ENCODE peak calls at places on chromosome 17, in nine cellular contexts. H is neural progenitor cell; S is GM23248; A is lung; F is GM12878; U is upper lobe of right lung; M is CD4-positive, alpha-beta T cell; Y is transverse colon; R is A549. J is an unnamed sample.

GRCh38 chr17:49549311-49549605 is 26.4 kb upstream of the NXPH3 start:
- DNase-seq in H (no peak), M (no peak), Y (no peak), U (no peak), R (no peak), F (no peak), A (no peak), S (no peak), J (no peak)

GRCh38 chr17:10051112-10051511 is 146.0 kb upstream of the RCVRN start:
- DNase-seq in H (no peak), M (no peak), Y (no peak), U (no peak), S (peak; percentile 72), A (no peak), R (no peak), F (no peak), J (no peak)

GRCh38 chr17:58710948-58711552 is 18.6 kb downstream of the RAD51C start:
- DNase-seq in U (no peak), R (no peak), M (no peak), H (peak; percentile 83), Y (peak; percentile 10), A (peak; percentile 35), S (peak; percentile 77), F (no peak), J (peak; percentile 22)

GRCh38 chr17:57988301-57989010 is 402 bp upstream of the VEZF1 start:
- DNase-seq in H (no peak), Y (peak; percentile 77), R (peak; percentile 90), A (peak; percentile 71), S (peak; percentile 84), U (peak; percentile 89), F (no peak), M (no peak), J (no peak)

GRCh38 chr17:4968916-4969550 is 1.4 kb upstream of the SPAG7 start:
- DNase-seq in Y (no peak), M (no peak), F (no peak), R (peak; percentile 26), U (no peak), A (no peak), H (peak; percentile 60), S (peak; percentile 93), J (no peak)

GRCh38 chr17:31494259-31495048 is 103.0 kb downstream of the RAB11FIP4 start:
- DNase-seq in Y (peak; percentile 61), H (no peak), R (no peak), S (no peak), U (no peak), A (no peak), M (peak; percentile 59), F (peak; percentile 83), J (no peak)

GRCh38 chr17:65423346-65424140 is 137.9 kb downstream of the AXIN2 start:
- DNase-seq in U (no peak), S (no peak), Y (no peak), A (no peak), R (no peak), H (no peak), M (no peak), F (no peak), J (no peak)

GRCh38 chr17:29256116-29256515 is 9.5 kb downstream of the CRYBA1 start:
- DNase-seq in Y (no peak), U (no peak), F (no peak), H (no peak), M (no peak), S (no peak), A (no peak), R (no peak), J (no peak)

GRCh38 chr17:57603978-57604377 is 141.1 kb downstream of the CCDC182 start:
- DNase-seq in A (peak; percentile 41), H (no peak), M (peak; percentile 54), S (no peak), Y (peak; percentile 65), F (peak; percentile 79), U (peak; percentile 69), R (no peak), J (no peak)

GRCh38 chr17:43085489-43085888 is 39.7 kb downstream of the BRCA1 start:
- DNase-seq in A (no peak), U (no peak), H (no peak), M (no peak), Y (no peak), S (peak; percentile 20), R (no peak), F (no peak), J (no peak)

GRCh38 chr17:31582151-31582907 is 190.9 kb downstream of the RAB11FIP4 start:
- DNase-seq in F (peak; percentile 32), R (no peak), Y (peak; percentile 52), S (peak; percentile 78), M (no peak), H (no peak), A (no peak), U (peak; percentile 76), J (no peak)

GRCh38 chr17:60229189-60229802 is 79.5 kb downstream of the CA4 start:
- DNase-seq in Y (no peak), M (no peak), A (no peak), S (peak; percentile 45), R (no peak), H (no peak), F (no peak), U (no peak), J (no peak)

GRCh38 chr17:60231691-60232090 is 81.9 kb downstream of the CA4 start:
- DNase-seq in A (no peak), S (peak; percentile 90), U (no peak), R (no peak), F (no peak), Y (no peak), H (peak; percentile 68), M (no peak), J (no peak)

GRCh38 chr17:60230358-60230757 is 80.6 kb downstream of the CA4 start:
- DNase-seq in F (no peak), S (peak; percentile 63), H (no peak), R (no peak), Y (no peak), A (no peak), U (no peak), M (no peak), J (no peak)

DNA sequence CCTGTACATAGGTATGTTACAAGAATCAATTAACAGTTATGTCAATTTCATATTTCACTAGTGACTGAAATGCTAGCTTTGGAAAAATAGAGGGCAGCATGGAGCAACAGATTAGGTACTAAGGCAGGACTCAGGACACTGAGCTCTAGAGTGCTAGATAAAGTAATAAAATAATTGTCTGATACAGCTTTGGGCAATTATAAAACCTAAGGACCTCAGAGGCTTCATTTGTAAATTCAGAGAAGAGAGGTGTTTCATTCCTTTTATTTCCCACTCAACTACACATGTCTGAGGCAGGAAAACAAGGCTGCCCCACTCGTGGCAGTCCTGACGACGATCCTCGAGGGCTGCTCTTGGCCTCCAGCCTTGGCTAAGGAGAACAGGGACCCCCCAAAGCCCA is 81.5 kb downstream of the CA4 start:
- DNase-seq in M (no peak), F (no peak), R (peak; percentile 41), U (no peak), S (peak; percentile 62), A (no peak), Y (no peak), H (peak; percentile 4), J (no peak)
- H3K27ac ChIP-seq in M (no peak overlapping the region), F (no peak overlapping the region), R (no peak overlapping the region), U (no peak overlapping the region), S (peak overlapping the region; percentile 79), A (no peak overlapping the region), Y (no peak overlapping the region), H (no peak overlapping the region), J (no peak overlapping the region)

GRCh38 chr17:52740006-52740405 is 581.5 kb upstream of the CA10 start:
- DNase-seq in A (no peak), H (no peak), R (no peak), S (no peak), F (no peak), M (no peak), Y (no peak), U (no peak), J (no peak)
- H3K27ac ChIP-seq in A (no peak overlapping the region), H (no peak overlapping the region), R (no peak overlapping the region), S (no peak overlapping the region), F (no peak overlapping the region), M (no peak overlapping the region), Y (no peak overlapping the region), U (no peak overlapping the region), J (no peak overlapping the region)

GRCh38 chr17:67425571-67426160 is 48.6 kb downstream of the PITPNC1 start:
- DNase-seq in H (no peak), M (no peak), Y (no peak), F (no peak), S (no peak), R (no peak), U (no peak), A (no peak), J (no peak)

GRCh38 chr17:67422887-67423286 is 45.8 kb downstream of the PITPNC1 start:
- DNase-seq in H (no peak), M (no peak), S (no peak), A (no peak), F (no peak), U (no peak), R (no peak), Y (peak; percentile 32), J (no peak)

GRCh38 chr17:67421869-67422273 is 44.8 kb downstream of the PITPNC1 start:
- DNase-seq in H (no peak), Y (peak; percentile 43), M (peak; percentile 34), R (peak; percentile 95), F (peak; percentile 61), U (no peak), A (no peak), S (peak; percentile 97), J (no peak)

GRCh38 chr17:67417507-67417906 is 40.4 kb downstream of the PITPNC1 start:
- DNase-seq in H (no peak), M (no peak), Y (no peak), A (no peak), S (no peak), U (no peak), R (no peak), F (no peak), J (no peak)

DNA sequence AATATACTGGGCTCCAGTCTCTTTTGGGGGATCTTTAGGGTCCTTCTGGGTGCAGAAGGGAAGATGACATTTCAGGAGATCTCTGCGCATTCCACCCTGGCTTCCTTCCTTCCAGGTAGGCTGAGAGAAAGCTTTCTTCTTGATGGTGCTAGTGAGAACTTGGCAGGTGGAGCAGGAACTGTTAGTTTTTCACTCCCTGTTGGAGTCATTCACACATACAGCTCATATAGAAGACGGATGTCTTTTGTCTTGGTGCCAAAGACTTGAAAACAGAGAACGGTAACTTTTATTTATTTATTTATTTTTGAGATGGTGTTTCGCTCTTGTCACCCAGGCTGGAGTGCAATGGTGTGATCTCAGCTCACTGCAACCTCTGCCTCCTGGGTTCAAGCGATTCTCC is 43.9 kb downstream of the PITPNC1 start:
- DNase-seq in S (no peak), U (no peak), M (no peak), H (no peak), Y (no peak), F (no peak), A (no peak), R (no peak), J (no peak)
- H3K27ac ChIP-seq in S (no peak overlapping the region), U (no peak overlapping the region), M (peak overlapping the region; percentile 88), H (no peak overlapping the region), Y (peak overlapping the region; percentile 74), F (no peak overlapping the region), A (no peak overlapping the region), R (peak overlapping the region; percentile 68), J (no peak overlapping the region)

DNA sequence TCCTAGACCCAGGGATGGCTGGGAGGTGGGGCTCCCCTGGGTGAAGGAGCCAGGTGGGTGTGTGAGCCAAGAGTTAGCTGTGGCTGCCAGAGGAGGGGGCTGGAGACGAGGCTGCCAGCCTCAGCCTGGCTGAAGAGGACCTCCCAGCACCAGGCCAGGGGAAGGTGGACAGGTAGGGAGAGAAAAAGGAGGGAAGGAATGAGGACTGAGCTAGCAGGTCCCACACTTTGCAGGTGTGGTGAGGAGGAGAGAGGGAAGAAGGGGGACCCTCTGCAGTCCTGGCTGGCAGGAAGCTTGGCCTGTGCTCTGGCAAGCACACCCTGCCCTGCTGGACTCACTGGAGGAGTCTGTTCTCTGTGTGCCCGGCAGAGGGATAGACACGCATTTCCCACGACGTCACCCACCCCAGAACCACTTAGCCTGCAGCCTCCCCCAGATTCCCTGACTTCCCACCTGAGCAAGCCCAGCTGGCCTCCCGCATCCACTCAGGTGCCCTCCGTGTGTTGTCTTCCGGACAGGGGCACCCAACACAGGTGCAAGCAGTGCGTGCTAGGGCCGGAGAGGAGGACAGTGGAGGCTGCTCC is 42.0 kb downstream of the SOCS3 start:
- DNase-seq in M (no peak), U (no peak), F (no peak), R (no peak), H (no peak), S (no peak), Y (no peak), A (no peak), J (no peak)
- H3K27ac ChIP-seq in M (no peak overlapping the region), U (peak overlapping the region; percentile 51), F (peak overlapping the region; percentile 76), R (peak overlapping the region; percentile 94), H (no peak overlapping the region), S (no peak overlapping the region), Y (peak overlapping the region; percentile 88), A (peak overlapping the region; percentile 58), J (no peak overlapping the region)

J was measured in iPS DF 6.9.